ENCODE peak calls at places on chromosome 3, in eight cellular contexts. V, T, O, M, S, B, K and F are unnamed samples.
A peak's percentile ranks its signal among the peaks of the same experiment; 100 is the strongest.

GRCh38 chr3:97235611-97236315 is 421.4 kb downstream of the EPHA6 start:
- DNase-seq in V (no peak), S (no peak), O (no peak), K (no peak), M (no peak), B (no peak), T (no peak), F (no peak)

GRCh38 chr3:46052531-46052930 is 25.2 kb upstream of the XCR1 start:
- DNase-seq in M (no peak), V (no peak), S (no peak), T (no peak), K (no peak), O (no peak), B (no peak), F (no peak)

GRCh38 chr3:56251343-56251945 is 216.8 kb downstream of the ERC2 start:
- DNase-seq in K (peak; percentile 59), S (peak; percentile 63), T (peak; percentile 49), V (peak; percentile 55), O (peak; percentile 79), B (no peak), M (no peak), F (no peak)

GRCh38 chr3:39144095-39144747 is 9.2 kb downstream of the CSRNP1 start:
- DNase-seq in K (no peak), S (no peak), M (no peak), B (peak; percentile 73), T (no peak), V (no peak), O (no peak), F (no peak)

GRCh38 chr3:79490165-79491028 is 277.4 kb downstream of the ROBO1 start:
- DNase-seq in S (peak; percentile 81), M (no peak), K (peak; percentile 54), O (no peak), T (peak; percentile 95), V (no peak), B (no peak), F (no peak)

GRCh38 chr3:4687167-4687566 is 194.0 kb downstream of the ITPR1 start:
- DNase-seq in K (no peak), T (peak; percentile 79), V (no peak), M (no peak), S (no peak), B (no peak), O (no peak), F (no peak)

GRCh38 chr3:58628823-58629562 is 37.6 kb downstream of the FAM3D start:
- DNase-seq in S (peak; percentile 98), B (no peak), V (no peak), M (peak; percentile 50), T (peak; percentile 92), O (peak; percentile 88), K (peak; percentile 98), F (no peak)

GRCh38 chr3:15206662-15207576 is 873 bp downstream of the CAPN7 start:
- DNase-seq in B (no peak), T (peak; percentile 52), V (no peak), S (peak; percentile 35), O (peak; percentile 67), M (no peak), K (peak; percentile 35), F (peak; percentile 9)

GRCh38 chr3:8596706-8597514 is 47.7 kb downstream of the SSUH2 start:
- DNase-seq in M (no peak), V (no peak), T (no peak), O (no peak), B (no peak), S (no peak), K (no peak), F (no peak)

GRCh38 chr3:187291512-187292132 is at the start of gene MASP1:
- DNase-seq in V (no peak), K (peak; percentile 70), B (no peak), T (no peak), M (no peak), O (peak; percentile 40), S (no peak), F (no peak)

GRCh38 chr3:149000207-149000745 is 8.9 kb downstream of the GYG1 start:
- DNase-seq in T (peak; percentile 72), K (no peak), V (no peak), M (no peak), B (no peak), S (no peak), O (no peak), F (no peak)

GRCh38 chr3:121467085-121467484 is 78.7 kb downstream of the POLQ start:
- DNase-seq in M (no peak), T (no peak), K (no peak), O (no peak), B (no peak), S (no peak), V (no peak), F (no peak)

GRCh38 chr3:37997321-37997720 is 6.7 kb downstream of the VILL start:
- DNase-seq in O (no peak), M (peak; percentile 72), B (no peak), K (no peak), S (no peak), T (no peak), V (no peak), F (no peak)

GRCh38 chr3:84223512-84223911 is 735.3 kb upstream of the CADM2 start:
- DNase-seq in T (no peak), O (no peak), S (no peak), M (no peak), K (no peak), B (no peak), V (no peak), F (no peak)

GRCh38 chr3:184354121-184354728 is 7.2 kb downstream of the CLCN2 start:
- DNase-seq in B (no peak), O (peak; percentile 79), V (no peak), K (no peak), S (no peak), M (peak; percentile 87), T (peak; percentile 10), F (peak; percentile 28)

GRCh38 chr3:140922634-140923033 is 19.0 kb upstream of the SLC25A36 start:
- DNase-seq in K (peak; percentile 30), T (peak; percentile 54), S (peak; percentile 10), B (no peak), O (peak; percentile 62), M (no peak), V (no peak), F (no peak)

GRCh38 chr3:166471074-166471753 is 634.0 kb upstream of the BCHE start:
- DNase-seq in V (no peak), B (no peak), S (no peak), T (no peak), O (no peak), K (no peak), M (no peak), F (no peak)